ENCODE peak calls at places on chromosomes 6 and 20, in seven cellular contexts. Z, P, R, I, S, K and D are unnamed samples. For H3K4me1, the result is how much of the 10 kb centered on the place peaks cover.

GRCh38 chr20:3606021-3606420 is 57.2 kb downstream of the GFRA4 start:
- DNase-seq in Z (no peak), P (no peak), R (no peak), I (no peak), S (no peak), K (no peak), D (no peak)

GRCh38 chr6:27092316-27092692 is 155.2 kb upstream of the PRSS16 start:
- DNase-seq in Z (no peak), P (no peak), R (no peak), I (no peak), S (no peak), K (no peak), D (no peak)

GRCh38 chr20:61257596-61257995 is 5.5 kb downstream of the CDH4 start:
- DNase-seq in Z (no peak), P (no peak), R (no peak), I (no peak), S (no peak), K (no peak), D (no peak)

GRCh38 chr20:54197621-54198604 is 10.0 kb upstream of the PFDN4 start:
- DNase-seq in Z (no peak), P (no peak), R (peak), I (no peak), S (no peak), K (no peak), D (peak)

GRCh38 chr6:10434235-10434634 is 19.4 kb upstream of the TFAP2A start:
- DNase-seq in Z (no peak), P (no peak), R (no peak), I (no peak), S (no peak), K (no peak), D (no peak)

GRCh38 chr20:35226775-35227681 is 538 bp downstream of the MMP24 start:
- DNase-seq in Z (no peak), P (peak), R (peak), I (no peak), S (peak), K (peak), D (peak)

GRCh38 chr6:73511796-73512195 is 9.0 kb downstream of the EEF1A1 start:
- DNase-seq in Z (no peak), P (peak), R (no peak), I (no peak), S (peak), K (no peak), D (no peak)

GRCh38 chr6:112980676-112981075 is 633.5 kb downstream of the RFPL4B start:
- DNase-seq in Z (no peak), P (no peak), R (no peak), I (no peak), S (peak), K (no peak), D (no peak)

GRCh38 chr20:44027686-44028340 is 113.2 kb downstream of the TOX2 start:
- DNase-seq in Z (no peak), P (no peak), R (no peak), I (no peak), S (no peak), K (no peak), D (no peak)

GRCh38 chr6:26536571-26537159 is 1.5 kb upstream of the HMGN4 start:
- DNase-seq in Z (no peak), P (peak), R (peak), I (no peak), S (peak), K (peak), D (peak)

GRCh38 chr20:18815194-18815942 is 1.8 kb downstream of the SCP2D1 start:
- DNase-seq in Z (no peak), P (no peak), R (no peak), I (no peak), S (no peak), K (no peak), D (no peak)

GRCh38 chr6:143405381-143406154 is 44.9 kb downstream of the ADAT2 start:
- DNase-seq in Z (no peak), P (no peak), R (no peak), I (no peak), S (no peak), K (no peak), D (no peak)

GRCh38 chr6:37265876-37266275 is 7.9 kb upstream of the TMEM217 start:
- DNase-seq in Z (no peak), P (no peak), R (no peak), I (no peak), S (no peak), K (no peak), D (peak)

GRCh38 chr6:20211941-20212391 is 303 bp downstream of the MBOAT1 start:
- DNase-seq in Z (peak), P (peak), R (no peak), I (no peak), S (no peak), K (no peak), D (no peak)

GRCh38 chr6:110357298-110357695 is 852 bp downstream of the METTL24 start:
- DNase-seq in Z (no peak), P (no peak), R (no peak), I (no peak), S (no peak), K (peak), D (peak)

GRCh38 chr6:166005401-166005845 is 162.2 kb downstream of the TBXT start:
- DNase-seq in Z (no peak), P (no peak), R (no peak), I (no peak), S (no peak), K (peak), D (no peak)

GRCh38 chr6:103080497-103080896 is 1687.0 kb downstream of the GRIK2 start:
- DNase-seq in Z (no peak), P (no peak), R (no peak), I (no peak), S (no peak), K (no peak), D (no peak)

GRCh38 chr20:54726687-54727086 is 251.3 kb downstream of the DOK5 start:
- DNase-seq in Z (no peak), P (no peak), R (no peak), I (no peak), S (no peak), K (no peak), D (peak)

GRCh38 chr6:108591040-108591816 is 30.5 kb downstream of the FOXO3 start:
- DNase-seq in Z (no peak), P (no peak), R (no peak), I (no peak), S (no peak), K (no peak), D (no peak)

GRCh38 chr6:31898200-31899011 is 908 bp upstream of the EHMT2 start:
- DNase-seq in Z (no peak), P (peak), R (peak), I (no peak), S (peak), K (peak), D (peak)

GRCh38 chr6:156765117-156765516 is 12.1 kb upstream of the ARID1B start:
- DNase-seq in Z (no peak), P (no peak), R (no peak), I (no peak), S (no peak), K (no peak), D (no peak)

GRCh38 chr20:57680934-57681914 is 28.6 kb downstream of the PMEPA1 start:
- DNase-seq in Z (no peak), P (no peak), R (peak), I (no peak), S (no peak), K (no peak), D (no peak)

GRCh38 chr20:12829121-12829520 is 179.7 kb upstream of the SPTLC3 start:
- DNase-seq in Z (no peak), P (no peak), R (no peak), I (no peak), S (no peak), K (no peak), D (no peak)

GRCh38 chr20:16821211-16822089 is 73.3 kb downstream of the OTOR start:
- DNase-seq in Z (no peak), P (peak), R (peak), I (peak), S (peak), K (no peak), D (peak)

GRCh38 chr20:35311409-35311808 is 19.2 kb upstream of the FAM83C start:
- DNase-seq in Z (no peak), P (peak), R (no peak), I (no peak), S (no peak), K (no peak), D (no peak)

GRCh38 chr6:130107710-130108109 is 89.3 kb downstream of the L3MBTL3 start:
- DNase-seq in Z (no peak), P (no peak), R (no peak), I (no peak), S (no peak), K (no peak), D (peak)

GRCh38 chr6:33837971-33838665 is 34.3 kb upstream of the MLN start:
- DNase-seq in Z (no peak), P (no peak), R (no peak), I (no peak), S (no peak), K (peak), D (no peak)

GRCh38 chr6:105112577-105112976 is 67.2 kb downstream of the POPDC3 start:
- DNase-seq in Z (no peak), P (no peak), R (no peak), I (no peak), S (no peak), K (no peak), D (no peak)

GRCh38 chr20:51966296-51966971 is 164.1 kb upstream of the SALL4 start:
- DNase-seq in Z (peak), P (peak), R (peak), I (peak), S (peak), K (no peak), D (peak)

GRCh38 chr6:38495922-38496635 is 143.7 kb downstream of the BTBD9 start:
- DNase-seq in Z (no peak), P (no peak), R (no peak), I (no peak), S (peak), K (no peak), D (no peak)

GRCh38 chr20:63553251-63553932 is 567 bp upstream of the FNDC11 start:
- DNase-seq in Z (peak), P (peak), R (peak), I (peak), S (peak), K (peak), D (peak)

GRCh38 chr20:16664031-16664430 is 65.8 kb upstream of the SNRPB2 start:
- DNase-seq in Z (no peak), P (no peak), R (no peak), I (no peak), S (no peak), K (no peak), D (no peak)

GRCh38 chr6:98116513-98116912 is 717.9 kb upstream of the POU3F2 start:
- DNase-seq in Z (no peak), P (no peak), R (no peak), I (no peak), S (no peak), K (no peak), D (no peak)

GRCh38 chr6:31597006-31597405 is 4.2 kb upstream of the NCR3 start:
- DNase-seq in Z (no peak), P (no peak), R (peak), I (no peak), S (peak), K (no peak), D (peak)

GRCh38 chr20:51024761-51025160 is 1.9 kb upstream of the KCNG1 start:
- DNase-seq in Z (no peak), P (no peak), R (no peak), I (no peak), S (no peak), K (no peak), D (no peak)

GRCh38 chr20:11752336-11752735 is 165.4 kb upstream of the BTBD3 start:
- DNase-seq in Z (no peak), P (no peak), R (no peak), I (no peak), S (no peak), K (no peak), D (no peak)

GRCh38 chr6:89272611-89273010 is 42.5 kb downstream of the GABRR2 start:
- DNase-seq in Z (no peak), P (no peak), R (no peak), I (no peak), S (no peak), K (no peak), D (no peak)

GRCh38 chr6:89273816-89274215 is 41.3 kb downstream of the GABRR2 start:
- DNase-seq in Z (no peak), P (no peak), R (no peak), I (no peak), S (no peak), K (no peak), D (no peak)

GRCh38 chr6:89270951-89271721 is 44.0 kb downstream of the GABRR2 start:
- DNase-seq in Z (no peak), P (no peak), R (peak), I (no peak), S (no peak), K (no peak), D (no peak)

GRCh38 chr6:89278956-89279355 is 36.1 kb downstream of the GABRR2 start:
- DNase-seq in Z (no peak), P (no peak), R (no peak), I (no peak), S (no peak), K (no peak), D (no peak)

DNA sequence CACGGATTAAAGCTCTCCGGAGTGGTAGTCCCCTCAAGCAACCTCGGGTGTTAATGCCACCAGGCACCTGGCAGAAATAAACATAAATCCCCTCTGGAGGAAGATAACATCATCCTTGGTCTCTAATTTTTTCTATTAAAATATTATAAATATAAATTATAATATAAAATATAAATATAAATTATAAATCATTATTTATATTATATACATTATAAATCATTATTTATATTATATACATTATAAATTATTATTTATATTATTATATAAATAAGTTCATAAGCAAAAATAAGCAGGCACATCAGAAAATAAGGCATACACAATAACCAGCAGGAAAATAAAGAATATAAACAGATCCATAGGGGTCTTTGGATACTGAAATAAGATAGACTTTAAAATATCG is 39.2 kb downstream of the GABRR2 start:
- DNase-seq in Z (no peak), P (no peak), R (no peak), I (no peak), S (no peak), K (no peak), D (no peak)
- H3K4me1 ChIP-seq in Z (under half), P (under half), R (under half), I (under half), S (under half), K (under half), D (under half)

GRCh38 chr6:116329156-116329555 is 41.6 kb upstream of the DSE start:
- DNase-seq in Z (no peak), P (no peak), R (no peak), I (no peak), S (no peak), K (no peak), D (no peak)

GRCh38 chr6:116327803-116328527 is 42.8 kb upstream of the DSE start:
- DNase-seq in Z (no peak), P (no peak), R (no peak), I (peak), S (peak), K (no peak), D (peak)

GRCh38 chr6:116326392-116326717 is 44.4 kb upstream of the DSE start:
- DNase-seq in Z (no peak), P (no peak), R (no peak), I (no peak), S (no peak), K (no peak), D (no peak)

GRCh38 chr6:116328528-116328903 is 42.2 kb upstream of the DSE start:
- DNase-seq in Z (no peak), P (no peak), R (no peak), I (no peak), S (no peak), K (no peak), D (peak)

GRCh38 chr6:116323863-116324262 is 44.1 kb upstream of the TSPYL1 start:
- DNase-seq in Z (no peak), P (no peak), R (no peak), I (peak), S (no peak), K (no peak), D (no peak)
- H3K4me1 ChIP-seq in Z (under half), P (under half), R (under half), I (under half), S (under half), K (under half), D (under half)

GRCh38 chr20:48262396-48262795 is 477.1 kb upstream of the SULF2 start:
- DNase-seq in Z (peak), P (no peak), R (no peak), I (no peak), S (no peak), K (no peak), D (no peak)
- H3K4me1 ChIP-seq in Z (under half), P (under half), R (under half), I (under half), S (under half), K (under half), D (under half)

GRCh38 chr6:163532526-163533078 is 118.1 kb downstream of the QKI start:
- DNase-seq in Z (no peak), P (no peak), R (no peak), I (no peak), S (no peak), K (no peak), D (no peak)
- H3K4me1 ChIP-seq in Z (under half), P (under half), R (under half), I (under half), S (under half), K (under half), D (under half)

GRCh38 chr6:16482702-16483314 is 244.4 kb downstream of the GMPR start:
- DNase-seq in Z (no peak), P (no peak), R (no peak), I (no peak), S (no peak), K (no peak), D (no peak)
- H3K4me1 ChIP-seq in Z (under half), P (under half), R (under half), I (under half), S (under half), K (under half), D (under half)

DNA sequence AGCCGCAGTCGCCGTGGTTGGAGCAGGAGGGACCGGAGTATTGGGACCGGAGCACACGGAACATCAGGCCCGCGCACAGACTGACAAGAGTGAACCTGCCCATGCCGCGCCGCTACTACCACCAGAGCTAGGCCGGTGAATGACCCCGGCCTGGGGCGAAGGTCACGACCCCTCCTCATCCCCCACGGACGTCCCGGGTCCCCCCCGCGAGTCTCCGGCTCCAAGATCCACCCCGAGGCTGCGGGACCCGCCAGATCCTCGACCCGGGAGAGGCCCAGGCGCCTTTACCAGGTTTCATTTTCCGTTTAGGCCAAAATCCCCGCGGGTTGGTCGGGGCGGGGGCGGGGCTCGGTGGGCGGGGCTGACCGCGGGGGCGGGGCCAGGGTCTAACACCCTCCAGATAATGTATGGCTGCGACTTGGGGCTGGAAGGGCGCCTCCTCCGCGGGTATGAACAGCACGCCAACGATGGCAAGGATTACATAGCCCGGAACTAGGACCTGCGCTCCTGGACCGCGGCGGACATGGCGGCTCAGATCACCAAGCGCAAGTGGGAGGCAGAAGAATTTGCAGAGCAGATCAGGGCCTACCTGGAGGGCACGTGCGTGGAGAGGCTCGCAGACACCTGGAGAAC is 15.4 kb upstream of the HLA-A start:
- DNase-seq in Z (peak), P (peak), R (peak), I (no peak), S (peak), K (peak), D (peak)
- H3K4me1 ChIP-seq in Z (under half), P (under half), R (under half), I (under half), S (under half), K (under half), D (under half)

GRCh38 chr6:158640519-158640918 is 4.0 kb downstream of the DYNLT1 start:
- DNase-seq in Z (no peak), P (no peak), R (no peak), I (no peak), S (no peak), K (no peak), D (no peak)
- H3K4me1 ChIP-seq in Z (under half), P (under half), R (under half), I (under half), S (under half), K (under half), D (under half)

DNA sequence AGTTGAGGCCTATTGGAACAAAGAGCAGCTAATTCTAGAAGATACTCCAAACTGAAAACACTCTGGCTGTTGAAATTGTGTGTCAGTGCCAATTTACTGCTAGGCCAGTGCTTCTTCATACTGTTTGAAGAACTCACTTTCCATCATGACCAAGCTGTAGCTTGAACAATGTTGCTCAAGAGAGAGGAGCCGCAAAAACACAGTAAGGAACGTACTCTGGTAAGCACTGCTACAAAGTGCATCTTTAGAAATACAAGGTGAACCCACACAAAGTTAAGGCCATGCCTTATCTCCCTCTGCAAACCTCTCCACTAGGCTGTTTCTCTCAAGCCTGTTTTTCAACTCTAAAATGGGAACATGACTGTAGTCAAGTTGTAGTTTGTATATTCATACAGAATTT is 74.5 kb upstream of the TULP1 start:
- DNase-seq in Z (no peak), P (no peak), R (no peak), I (no peak), S (no peak), K (no peak), D (no peak)
- H3K4me1 ChIP-seq in Z (under half), P (under half), R (under half), I (under half), S (under half), K (under half), D (under half)

DNA sequence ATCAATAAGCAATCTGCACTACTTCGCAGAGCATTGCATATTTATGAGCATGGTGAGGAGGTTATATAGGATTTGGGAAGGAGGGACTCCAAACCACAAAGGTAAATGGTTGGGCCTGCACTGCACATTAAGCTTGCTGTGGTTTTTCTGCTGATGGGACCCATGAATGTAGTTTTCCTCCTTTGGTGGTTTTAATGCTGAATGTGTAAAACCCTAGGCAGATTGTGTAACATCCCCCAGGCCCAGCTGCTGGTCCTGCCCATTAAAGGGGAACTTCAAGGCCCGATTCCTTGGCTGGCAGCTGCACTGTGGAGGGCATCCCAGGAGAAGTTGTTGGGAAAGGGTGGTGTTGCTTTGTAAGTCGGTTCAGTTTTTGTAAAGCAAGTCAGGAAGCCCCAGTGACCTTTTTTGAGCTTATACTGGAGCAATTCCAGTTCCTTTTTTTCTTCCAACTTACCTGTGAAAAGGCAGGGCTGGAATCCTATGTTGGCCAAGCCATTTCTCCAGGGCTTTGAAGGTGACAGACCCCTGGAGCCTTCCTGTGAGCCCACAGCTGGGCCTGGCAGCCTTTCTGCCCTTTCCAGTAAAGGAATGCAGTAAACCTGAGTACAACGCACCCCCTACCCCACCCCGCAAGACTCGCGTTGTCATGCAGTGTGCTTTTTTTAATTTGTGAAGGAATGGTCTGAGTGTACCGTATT is 43.1 kb upstream of the NAA20 start:
- DNase-seq in Z (peak), P (no peak), R (no peak), I (no peak), S (peak), K (peak), D (peak)
- H3K4me1 ChIP-seq in Z (under half), P (under half), R (under half), I (under half), S (under half), K (under half), D (under half)